ENCODE peak calls at places on chromosomes 7 and 10, in six cellular contexts. K, V, I, Q, E and Z are unnamed samples.

GRCh38 chr10:47179291-47179647 is 120.7 kb upstream of the GDF10 start:
- DNase-seq in Q (no peak), V (no peak), I (no peak), K (no peak), E (no peak), Z (no peak)

GRCh38 chr7:30799206-30799975 is 28.2 kb downstream of the MINDY4 start:
- DNase-seq in I (peak; percentile 71), V (no peak), K (peak; percentile 85), Q (no peak), E (peak; percentile 99), Z (no peak)

GRCh38 chr10:113735913-113736312 is 15.6 kb upstream of the PLEKHS1 start:
- DNase-seq in Q (no peak), V (no peak), K (no peak), E (peak; percentile 6), I (peak; percentile 46), Z (no peak)

GRCh38 chr10:92387289-92387940 is 96.4 kb downstream of the MARCHF5 start:
- DNase-seq in V (no peak), Q (no peak), I (peak; percentile 88), E (peak; percentile 57), K (peak; percentile 48), Z (no peak)

GRCh38 chr10:87803831-87804230 is 14.2 kb downstream of the ATAD1 start:
- DNase-seq in Q (no peak), E (no peak), V (no peak), K (no peak), I (no peak), Z (no peak)

GRCh38 chr10:5446390-5446926 is 34.1 kb downstream of the NET1 start:
- DNase-seq in V (peak; percentile 93), Q (peak; percentile 59), K (peak; percentile 75), I (peak; percentile 92), E (peak; percentile 90), Z (no peak)

GRCh38 chr10:71033396-71033980 is 145.1 kb upstream of the PCBD1 start:
- DNase-seq in E (no peak), I (no peak), Q (no peak), K (no peak), V (no peak), Z (no peak)

GRCh38 chr10:122347162-122347561 is 27.3 kb upstream of the PLEKHA1 start:
- DNase-seq in K (no peak), Q (no peak), E (no peak), I (no peak), V (no peak), Z (no peak)

GRCh38 chr7:155893664-155894063 is 81.4 kb upstream of the SHH start:
- DNase-seq in I (no peak), Q (no peak), V (no peak), K (no peak), E (no peak), Z (no peak)

GRCh38 chr10:12835709-12836108 is 165.8 kb downstream of the CCDC3 start:
- DNase-seq in E (peak; percentile 70), V (no peak), K (no peak), I (no peak), Q (no peak), Z (no peak)

GRCh38 chr7:133354546-133355324 is 101.9 kb downstream of the EXOC4 start:
- DNase-seq in E (peak; percentile 16), Q (no peak), V (no peak), K (peak; percentile 54), I (peak; percentile 17), Z (no peak)

GRCh38 chr10:63343476-63343875 is 122.3 kb downstream of the JMJD1C start:
- DNase-seq in E (peak; percentile 23), V (no peak), I (no peak), Q (no peak), K (no peak), Z (no peak)

GRCh38 chr10:118922226-118922625 is 107.3 kb upstream of the NANOS1 start:
- DNase-seq in V (no peak), Q (no peak), E (peak; percentile 6), K (no peak), I (no peak), Z (no peak)

GRCh38 chr10:71797533-71798307 is 24.4 kb upstream of the VSIR start:
- DNase-seq in Q (no peak), E (no peak), V (no peak), K (no peak), I (no peak), Z (no peak)

GRCh38 chr10:84846646-84847045 is 518.3 kb downstream of the CCSER2 start:
- DNase-seq in K (no peak), E (no peak), V (no peak), Q (no peak), I (no peak), Z (no peak)

GRCh38 chr7:32905175-32905662 is 13.7 kb upstream of the KBTBD2 start:
- DNase-seq in Q (peak; percentile 39), K (peak; percentile 79), E (peak; percentile 82), I (peak; percentile 98), V (no peak), Z (no peak)

GRCh38 chr10:60377955-60378354 is 11.7 kb downstream of the ANK3 start:
- DNase-seq in I (no peak), K (no peak), V (no peak), E (peak; percentile 47), Q (no peak), Z (no peak)

GRCh38 chr7:2120251-2120660 is 112.5 kb downstream of the MAD1L1 start:
- DNase-seq in I (no peak), E (no peak), V (no peak), Q (peak; percentile 34), K (no peak), Z (no peak)

GRCh38 chr10:8539056-8539455 is 484.6 kb downstream of the GATA3 start:
- DNase-seq in V (no peak), I (no peak), E (no peak), Q (no peak), K (no peak), Z (no peak)

GRCh38 chr10:11153766-11154165 is 136.1 kb downstream of the CELF2 start:
- DNase-seq in K (no peak), E (no peak), Q (no peak), I (no peak), V (no peak), Z (no peak)

GRCh38 chr7:138863931-138864330 is 65.9 kb upstream of the ATP6V0A4 start:
- DNase-seq in Q (no peak), I (no peak), K (no peak), V (no peak), E (no peak), Z (no peak)

GRCh38 chr7:64463636-64464375 is 99.1 kb downstream of the ZNF680 start:
- DNase-seq in V (peak; percentile 53), K (no peak), E (peak; percentile 81), I (peak; percentile 1), Q (no peak), Z (no peak)

GRCh38 chr10:103254538-103255325 is 9.0 kb downstream of the RPEL1 start:
- DNase-seq in K (no peak), Q (no peak), I (no peak), V (no peak), E (peak; percentile 56), Z (no peak)

GRCh38 chr7:68015098-68015497 is 1018.5 kb downstream of the TYW1 start:
- DNase-seq in Q (no peak), I (no peak), E (no peak), V (no peak), K (no peak), Z (no peak)

GRCh38 chr10:5684971-5685763 is 529 bp downstream of the TASOR2 start:
- DNase-seq in Q (peak; percentile 45), V (peak; percentile 15), I (peak; percentile 86), K (peak; percentile 42), E (peak; percentile 78), Z (no peak)

GRCh38 chr10:48462482-48463020 is 142.3 kb downstream of the ARHGAP22 start:
- DNase-seq in K (no peak), Q (no peak), I (no peak), V (no peak), E (no peak), Z (no peak)

GRCh38 chr7:5420108-5420840 is 3.4 kb downstream of the TNRC18 start:
- DNase-seq in V (no peak), I (no peak), Q (no peak), K (no peak), E (no peak), Z (peak; percentile 15)

GRCh38 chr10:7193369-7193768 is 217.5 kb downstream of the SFMBT2 start:
- DNase-seq in K (no peak), V (no peak), Q (no peak), I (no peak), E (no peak), Z (no peak)

GRCh38 chr10:57692255-57692980 is 575.3 kb downstream of the IPMK start:
- DNase-seq in I (no peak), E (peak; percentile 89), K (peak; percentile 66), Q (no peak), V (no peak), Z (no peak)

GRCh38 chr10:91604936-91605534 is 27.8 kb downstream of the PPP1R3C start:
- DNase-seq in Q (no peak), I (no peak), V (no peak), K (peak; percentile 76), E (peak; percentile 60), Z (no peak)

GRCh38 chr7:123864438-123864837 is 19.5 kb downstream of the HYAL4 start:
- DNase-seq in K (no peak), Q (no peak), I (no peak), E (no peak), V (no peak), Z (no peak)

GRCh38 chr10:81920213-81920829 is 45.3 kb downstream of the NRG3 start:
- DNase-seq in Q (no peak), I (no peak), K (no peak), E (no peak), V (no peak), Z (no peak)

GRCh38 chr7:30145521-30145920 is 10.7 kb downstream of the MTURN start:
- DNase-seq in V (no peak), I (no peak), E (no peak), K (no peak), Q (no peak), Z (no peak)